ENCODE peak calls at places on chromosomes 3 and 15, in four cellular contexts. F is kidney, B is astrocyte, C is fibroblast of lung. O is an unnamed sample.

GRCh38 chr15:89740137-89740536 is 10.9 kb downstream of the MESP1 start:
- DNase-seq in F (peak), B (peak), C (peak), O (peak)

GRCh38 chr3:123365450-123366143 is 83.3 kb downstream of the ADCY5 start:
- DNase-seq in F (no peak), B (no peak), C (no peak), O (peak)

GRCh38 chr3:138230525-138230924 is 43.4 kb downstream of the ARMC8 start:
- DNase-seq in F (no peak), B (peak), C (no peak), O (no peak)

GRCh38 chr3:48285132-48285531 is 44.2 kb downstream of the ZNF589 start:
- DNase-seq in F (no peak), B (peak), C (no peak), O (no peak)

GRCh38 chr3:119258915-119259314 is 18.2 kb upstream of the B4GALT4 start:
- DNase-seq in F (no peak), B (no peak), C (no peak), O (no peak)

GRCh38 chr3:124699686-124700396 is 30.4 kb upstream of the UMPS start:
- DNase-seq in F (no peak), B (no peak), C (no peak), O (peak)

GRCh38 chr3:174159629-174160028 is 699.5 kb upstream of the NAALADL2 start:
- DNase-seq in F (no peak), B (no peak), C (no peak), O (no peak)

GRCh38 chr15:63729115-63729884 is 104.4 kb downstream of the HERC1 start:
- DNase-seq in F (no peak), B (no peak), C (no peak), O (no peak)

GRCh38 chr3:16467368-16467767 is 46.1 kb downstream of the RFTN1 start:
- DNase-seq in F (no peak), B (no peak), C (no peak), O (no peak)

GRCh38 chr15:74850398-74850797 is 7.4 kb upstream of the ULK3 start:
- DNase-seq in F (no peak), B (no peak), C (no peak), O (no peak)

GRCh38 chr15:70584838-70585706 is 178.3 kb downstream of the UACA start:
- DNase-seq in F (no peak), B (peak), C (peak), O (no peak)

GRCh38 chr3:48715179-48715800 is 1.7 kb downstream of the IP6K2 start:
- DNase-seq in F (no peak), B (peak), C (no peak), O (peak)

GRCh38 chr3:14949126-14949525 is 1.7 kb downstream of the NR2C2 start:
- DNase-seq in F (no peak), B (no peak), C (no peak), O (no peak)

GRCh38 chr15:74955796-74956647 is 550 bp downstream of the RPP25 start:
- DNase-seq in F (peak), B (peak), C (peak), O (peak)

GRCh38 chr3:47850062-47850802 is 47.3 kb downstream of the DHX30 start:
- DNase-seq in F (peak), B (no peak), C (peak), O (no peak)

GRCh38 chr3:68467465-68467864 is 464.9 kb downstream of the TAFA4 start:
- DNase-seq in F (no peak), B (no peak), C (no peak), O (no peak)

GRCh38 chr3:14424711-14425573 is 22.5 kb downstream of the SLC6A6 start:
- DNase-seq in F (no peak), B (no peak), C (peak), O (no peak)

GRCh38 chr3:12922299-12922698 is 80.9 kb upstream of the RPL32 start:
- DNase-seq in F (no peak), B (no peak), C (peak), O (no peak)

GRCh38 chr3:129626744-129627349 is 20.4 kb upstream of the PLXND1 start:
- DNase-seq in F (peak), B (peak), C (peak), O (peak)

GRCh38 chr3:2303567-2303966 is 204.9 kb downstream of the CNTN4 start:
- DNase-seq in F (no peak), B (no peak), C (peak), O (no peak)

GRCh38 chr3:94293793-94294195 is 230.9 kb downstream of the NSUN3 start:
- DNase-seq in F (no peak), B (peak), C (no peak), O (no peak)

GRCh38 chr3:58672451-58672850 is 5.9 kb upstream of the FAM3D start:
- DNase-seq in F (no peak), B (no peak), C (no peak), O (no peak)

DNA sequence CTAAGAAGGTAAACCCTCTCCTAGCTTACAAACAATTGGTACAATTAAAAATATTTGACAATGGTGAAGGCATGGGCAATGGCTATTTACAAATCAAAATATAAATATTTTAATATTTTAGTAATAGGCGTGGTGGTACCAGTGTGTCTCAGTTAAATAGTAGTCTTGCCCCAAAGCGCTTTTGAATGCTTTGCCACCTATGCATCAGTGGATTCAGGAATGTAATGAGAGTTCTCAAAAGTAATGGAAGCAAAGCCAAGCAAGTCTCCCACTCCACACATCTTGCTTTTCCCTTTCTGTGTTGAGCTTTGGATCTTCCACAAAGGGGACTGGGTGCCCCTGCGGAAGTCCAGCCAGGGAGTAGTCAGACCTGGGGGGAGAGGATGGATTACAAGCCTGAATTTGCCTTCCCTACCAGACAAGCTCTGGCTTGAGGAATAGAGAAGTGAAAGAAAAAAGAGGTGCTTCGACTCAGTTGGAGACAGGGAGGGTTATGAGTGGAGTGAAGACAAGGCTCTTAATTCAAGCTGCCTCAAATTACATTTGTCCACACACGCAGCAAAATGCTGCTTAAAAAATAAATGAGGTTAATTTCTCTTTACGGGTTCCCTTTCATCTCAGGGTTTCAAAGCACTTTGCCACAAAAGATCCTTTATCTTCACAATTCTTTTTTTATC is 48.9 kb upstream of the SLC4A7 start:
- DNase-seq in F (no peak), B (peak), C (peak), O (no peak)
- H3K4me3 ChIP-seq in F (no peak), B (no peak), C (no peak), O (no peak)

GRCh38 chr15:48628832-48629231 is 16.7 kb downstream of the FBN1 start:
- DNase-seq in F (no peak), B (peak), C (no peak), O (no peak)
- H3K27ac ChIP-seq in F (no peak), B (no peak), C (no peak), O (no peak)

GRCh38 chr15:85417276-85417675 is 36.9 kb downstream of the AKAP13 start:
- DNase-seq in F (no peak), B (peak), C (no peak), O (no peak)
- H3K4me3 ChIP-seq in F (no peak), B (no peak), C (no peak), O (no peak)

GRCh38 chr3:180420804-180421203 is 181.2 kb upstream of the TTC14 start:
- DNase-seq in F (no peak), B (no peak), C (peak), O (no peak)

GRCh38 chr3:180417241-180417640 is 184.7 kb upstream of the TTC14 start:
- DNase-seq in F (no peak), B (no peak), C (no peak), O (no peak)

GRCh38 chr3:180420016-180420415 is 181.9 kb upstream of the TTC14 start:
- DNase-seq in F (no peak), B (no peak), C (no peak), O (no peak)

GRCh38 chr3:180414157-180414556 is 187.8 kb upstream of the TTC14 start:
- DNase-seq in F (no peak), B (no peak), C (no peak), O (no peak)

GRCh38 chr3:180416111-180416541 is 185.8 kb upstream of the TTC14 start:
- DNase-seq in F (no peak), B (peak), C (no peak), O (no peak)
- H3K27ac ChIP-seq in F (no peak), B (peak), C (no peak), O (no peak)